ENCODE peak calls at places on chromosomes 3 and 15, in seven cellular contexts. One of them, this sample, is unnamed.

GRCh38 chr15:81880833-81881232 is 165.0 kb downstream of the MEX3B start:
- DNase-seq in right lobe of liver: no peak
- DNase-seq in pancreas: no peak
- DNase-seq in hepatocyte: no peak
- DNase-seq in fibroblast of the aortic adventitia: no peak
- DNase-seq in psoas muscle: no peak
- DNase-seq in cardiac fibroblast: no peak
- DNase-seq in this sample: no peak

GRCh38 chr3:72766866-72767265 is 81.4 kb downstream of the SHQ1 start:
- DNase-seq in right lobe of liver: no peak
- DNase-seq in pancreas: no peak
- DNase-seq in hepatocyte: no peak
- DNase-seq in fibroblast of the aortic adventitia: no peak
- DNase-seq in psoas muscle: no peak
- DNase-seq in cardiac fibroblast: no peak
- DNase-seq in this sample: no peak

GRCh38 chr3:123154346-123154985 is 47.3 kb upstream of the SEC22A start:
- DNase-seq in right lobe of liver: no peak
- DNase-seq in pancreas: peak; percentile 7
- DNase-seq in hepatocyte: no peak
- DNase-seq in fibroblast of the aortic adventitia: no peak
- DNase-seq in psoas muscle: no peak
- DNase-seq in cardiac fibroblast: no peak
- DNase-seq in this sample: no peak

GRCh38 chr3:183291511-183292031 is 38.5 kb downstream of the B3GNT5 start:
- DNase-seq in right lobe of liver: no peak
- DNase-seq in pancreas: no peak
- DNase-seq in hepatocyte: no peak
- DNase-seq in fibroblast of the aortic adventitia: peak; percentile 63
- DNase-seq in psoas muscle: no peak
- DNase-seq in cardiac fibroblast: peak; percentile 78
- DNase-seq in this sample: no peak

GRCh38 chr15:40867200-40867599 is 6.8 kb downstream of the RHOV start:
- DNase-seq in right lobe of liver: peak; percentile 3
- DNase-seq in pancreas: no peak
- DNase-seq in hepatocyte: no peak
- DNase-seq in fibroblast of the aortic adventitia: no peak
- DNase-seq in psoas muscle: no peak
- DNase-seq in cardiac fibroblast: no peak
- DNase-seq in this sample: no peak

GRCh38 chr15:64693134-64693533 is 82.3 kb downstream of the RBPMS2 start:
- DNase-seq in right lobe of liver: peak; percentile 76
- DNase-seq in pancreas: peak; percentile 37
- DNase-seq in hepatocyte: peak; percentile 66
- DNase-seq in fibroblast of the aortic adventitia: peak; percentile 94
- DNase-seq in psoas muscle: peak; percentile 64
- DNase-seq in cardiac fibroblast: peak; percentile 92
- DNase-seq in this sample: no peak

GRCh38 chr3:30628931-30629590 is 22.7 kb downstream of the TGFBR2 start:
- DNase-seq in right lobe of liver: no peak
- DNase-seq in pancreas: no peak
- DNase-seq in hepatocyte: peak; percentile 18
- DNase-seq in fibroblast of the aortic adventitia: peak; percentile 49
- DNase-seq in psoas muscle: no peak
- DNase-seq in cardiac fibroblast: peak; percentile 57
- DNase-seq in this sample: no peak

GRCh38 chr3:172194702-172195392 is 155.5 kb downstream of the FNDC3B start:
- DNase-seq in right lobe of liver: no peak
- DNase-seq in pancreas: no peak
- DNase-seq in hepatocyte: no peak
- DNase-seq in fibroblast of the aortic adventitia: no peak
- DNase-seq in psoas muscle: no peak
- DNase-seq in cardiac fibroblast: peak; percentile 69
- DNase-seq in this sample: no peak

GRCh38 chr15:100889359-100890058 is 9.9 kb downstream of the ALDH1A3 start:
- DNase-seq in right lobe of liver: no peak
- DNase-seq in pancreas: peak; percentile 38
- DNase-seq in hepatocyte: peak; percentile 59
- DNase-seq in fibroblast of the aortic adventitia: peak; percentile 88
- DNase-seq in psoas muscle: peak; percentile 78
- DNase-seq in cardiac fibroblast: peak; percentile 87
- DNase-seq in this sample: no peak

GRCh38 chr15:83287541-83288027 is 3.1 kb upstream of the BNC1 start:
- DNase-seq in right lobe of liver: no peak
- DNase-seq in pancreas: no peak
- DNase-seq in hepatocyte: no peak
- DNase-seq in fibroblast of the aortic adventitia: peak; percentile 98
- DNase-seq in psoas muscle: no peak
- DNase-seq in cardiac fibroblast: peak; percentile 93
- DNase-seq in this sample: no peak

GRCh38 chr15:84714816-84715215 is 1.1 kb downstream of the SEC11A start:
- DNase-seq in right lobe of liver: no peak
- DNase-seq in pancreas: no peak
- DNase-seq in hepatocyte: no peak
- DNase-seq in fibroblast of the aortic adventitia: no peak
- DNase-seq in psoas muscle: no peak
- DNase-seq in cardiac fibroblast: no peak
- DNase-seq in this sample: no peak

GRCh38 chr3:190811775-190812480 is 50.6 kb downstream of the GMNC start:
- DNase-seq in right lobe of liver: peak; percentile 57
- DNase-seq in pancreas: peak; percentile 28
- DNase-seq in hepatocyte: peak; percentile 75
- DNase-seq in fibroblast of the aortic adventitia: peak; percentile 76
- DNase-seq in psoas muscle: no peak
- DNase-seq in cardiac fibroblast: peak; percentile 71
- DNase-seq in this sample: peak; percentile 72

GRCh38 chr3:119011528-119011927 is 23.1 kb downstream of the IGSF11 start:
- DNase-seq in right lobe of liver: no peak
- DNase-seq in pancreas: no peak
- DNase-seq in hepatocyte: no peak
- DNase-seq in fibroblast of the aortic adventitia: no peak
- DNase-seq in psoas muscle: no peak
- DNase-seq in cardiac fibroblast: no peak
- DNase-seq in this sample: no peak

GRCh38 chr3:15205934-15206661 is at the start of gene CAPN7:
- DNase-seq in right lobe of liver: peak; percentile 97
- DNase-seq in pancreas: peak; percentile 96
- DNase-seq in hepatocyte: peak; percentile 99
- DNase-seq in fibroblast of the aortic adventitia: peak; percentile 89
- DNase-seq in psoas muscle: peak; percentile 98
- DNase-seq in cardiac fibroblast: peak; percentile 95
- DNase-seq in this sample: peak; percentile 30

GRCh38 chr15:23002920-23003319 is 22.8 kb upstream of the CYFIP1 start:
- DNase-seq in right lobe of liver: peak; percentile 70
- DNase-seq in pancreas: no peak
- DNase-seq in hepatocyte: no peak
- DNase-seq in fibroblast of the aortic adventitia: no peak
- DNase-seq in psoas muscle: no peak
- DNase-seq in cardiac fibroblast: no peak
- DNase-seq in this sample: no peak

GRCh38 chr3:55486857-55487375 is at the start of gene WNT5A:
- DNase-seq in right lobe of liver: peak; percentile 78
- DNase-seq in pancreas: peak; percentile 54
- DNase-seq in hepatocyte: peak; percentile 63
- DNase-seq in fibroblast of the aortic adventitia: peak; percentile 61
- DNase-seq in psoas muscle: peak; percentile 72
- DNase-seq in cardiac fibroblast: peak; percentile 54
- DNase-seq in this sample: no peak

GRCh38 chr3:176362191-176362731 is 835.0 kb downstream of the TBL1XR1 start:
- DNase-seq in right lobe of liver: no peak
- DNase-seq in pancreas: no peak
- DNase-seq in hepatocyte: peak; percentile 55
- DNase-seq in fibroblast of the aortic adventitia: no peak
- DNase-seq in psoas muscle: peak; percentile 38
- DNase-seq in cardiac fibroblast: no peak
- DNase-seq in this sample: no peak

GRCh38 chr3:56763233-56763632 is 38.5 kb downstream of the ARHGEF3 start:
- DNase-seq in right lobe of liver: no peak
- DNase-seq in pancreas: no peak
- DNase-seq in hepatocyte: no peak
- DNase-seq in fibroblast of the aortic adventitia: no peak
- DNase-seq in psoas muscle: no peak
- DNase-seq in cardiac fibroblast: no peak
- DNase-seq in this sample: no peak

GRCh38 chr15:87722941-87723691 is 533.4 kb downstream of the NTRK3 start:
- DNase-seq in right lobe of liver: no peak
- DNase-seq in pancreas: no peak
- DNase-seq in hepatocyte: no peak
- DNase-seq in fibroblast of the aortic adventitia: peak; percentile 34
- DNase-seq in psoas muscle: no peak
- DNase-seq in cardiac fibroblast: no peak
- DNase-seq in this sample: no peak

GRCh38 chr3:39255503-39256325 is 24.1 kb downstream of the CX3CR1 start:
- DNase-seq in right lobe of liver: no peak
- DNase-seq in pancreas: no peak
- DNase-seq in hepatocyte: no peak
- DNase-seq in fibroblast of the aortic adventitia: no peak
- DNase-seq in psoas muscle: no peak
- DNase-seq in cardiac fibroblast: no peak
- DNase-seq in this sample: no peak

GRCh38 chr15:78444255-78444654 is 6.2 kb downstream of the IREB2 start:
- DNase-seq in right lobe of liver: no peak
- DNase-seq in pancreas: no peak
- DNase-seq in hepatocyte: no peak
- DNase-seq in fibroblast of the aortic adventitia: no peak
- DNase-seq in psoas muscle: no peak
- DNase-seq in cardiac fibroblast: no peak
- DNase-seq in this sample: no peak

GRCh38 chr3:29757054-29757777 is 476.3 kb downstream of the RBMS3 start:
- DNase-seq in right lobe of liver: no peak
- DNase-seq in pancreas: peak; percentile 51
- DNase-seq in hepatocyte: peak; percentile 10
- DNase-seq in fibroblast of the aortic adventitia: peak; percentile 47
- DNase-seq in psoas muscle: no peak
- DNase-seq in cardiac fibroblast: peak; percentile 60
- DNase-seq in this sample: no peak

GRCh38 chr15:66838671-66839239 is 136.7 kb downstream of the SMAD6 start:
- DNase-seq in right lobe of liver: no peak
- DNase-seq in pancreas: no peak
- DNase-seq in hepatocyte: peak; percentile 54
- DNase-seq in fibroblast of the aortic adventitia: peak; percentile 75
- DNase-seq in psoas muscle: no peak
- DNase-seq in cardiac fibroblast: peak; percentile 71
- DNase-seq in this sample: no peak
- H3K4me3 ChIP-seq in right lobe of liver: no peak overlapping the region
- H3K4me3 ChIP-seq in pancreas: no peak overlapping the region
- H3K4me3 ChIP-seq in hepatocyte: no peak overlapping the region
- H3K4me3 ChIP-seq in fibroblast of the aortic adventitia: no peak overlapping the region
- H3K4me3 ChIP-seq in psoas muscle: no peak overlapping the region
- H3K4me3 ChIP-seq in cardiac fibroblast: no peak overlapping the region
- H3K4me3 ChIP-seq in this sample: no peak overlapping the region

GRCh38 chr3:53888229-53888628 is 3.4 kb downstream of the SELENOK start:
- DNase-seq in right lobe of liver: no peak
- DNase-seq in pancreas: no peak
- DNase-seq in hepatocyte: no peak
- DNase-seq in fibroblast of the aortic adventitia: no peak
- DNase-seq in psoas muscle: no peak
- DNase-seq in cardiac fibroblast: no peak
- DNase-seq in this sample: no peak

GRCh38 chr3:53887446-53887845 is 4.2 kb downstream of the SELENOK start:
- DNase-seq in right lobe of liver: no peak
- DNase-seq in pancreas: no peak
- DNase-seq in hepatocyte: no peak
- DNase-seq in fibroblast of the aortic adventitia: no peak
- DNase-seq in psoas muscle: no peak
- DNase-seq in cardiac fibroblast: no peak
- DNase-seq in this sample: no peak

GRCh38 chr3:53885239-53885638 is 3.3 kb upstream of the ACTR8 start:
- DNase-seq in right lobe of liver: no peak
- DNase-seq in pancreas: no peak
- DNase-seq in hepatocyte: no peak
- DNase-seq in fibroblast of the aortic adventitia: no peak
- DNase-seq in psoas muscle: no peak
- DNase-seq in cardiac fibroblast: no peak
- DNase-seq in this sample: no peak

GRCh38 chr3:53891500-53892334 is at the start of gene SELENOK:
- DNase-seq in right lobe of liver: peak; percentile 100
- DNase-seq in pancreas: peak; percentile 98
- DNase-seq in hepatocyte: peak; percentile 99
- DNase-seq in fibroblast of the aortic adventitia: peak; percentile 99
- DNase-seq in psoas muscle: peak; percentile 99
- DNase-seq in cardiac fibroblast: peak; percentile 100
- DNase-seq in this sample: peak; percentile 96

GRCh38 chr3:53890726-53891499 is 746 bp downstream of the SELENOK start:
- DNase-seq in right lobe of liver: no peak
- DNase-seq in pancreas: peak; percentile 41
- DNase-seq in hepatocyte: peak; percentile 82
- DNase-seq in fibroblast of the aortic adventitia: peak; percentile 47
- DNase-seq in psoas muscle: no peak
- DNase-seq in cardiac fibroblast: peak; percentile 41
- DNase-seq in this sample: no peak
- TF ChIP-seq CTCF in right lobe of liver: no peak
- TF ChIP-seq CTCF in pancreas: no peak
- TF ChIP-seq CTCF in hepatocyte: no peak
- TF ChIP-seq CTCF in fibroblast of the aortic adventitia: no peak
- TF ChIP-seq CTCF in psoas muscle: no peak
- TF ChIP-seq CTCF in cardiac fibroblast: no peak
- TF ChIP-seq CTCF in this sample: no peak

DNA sequence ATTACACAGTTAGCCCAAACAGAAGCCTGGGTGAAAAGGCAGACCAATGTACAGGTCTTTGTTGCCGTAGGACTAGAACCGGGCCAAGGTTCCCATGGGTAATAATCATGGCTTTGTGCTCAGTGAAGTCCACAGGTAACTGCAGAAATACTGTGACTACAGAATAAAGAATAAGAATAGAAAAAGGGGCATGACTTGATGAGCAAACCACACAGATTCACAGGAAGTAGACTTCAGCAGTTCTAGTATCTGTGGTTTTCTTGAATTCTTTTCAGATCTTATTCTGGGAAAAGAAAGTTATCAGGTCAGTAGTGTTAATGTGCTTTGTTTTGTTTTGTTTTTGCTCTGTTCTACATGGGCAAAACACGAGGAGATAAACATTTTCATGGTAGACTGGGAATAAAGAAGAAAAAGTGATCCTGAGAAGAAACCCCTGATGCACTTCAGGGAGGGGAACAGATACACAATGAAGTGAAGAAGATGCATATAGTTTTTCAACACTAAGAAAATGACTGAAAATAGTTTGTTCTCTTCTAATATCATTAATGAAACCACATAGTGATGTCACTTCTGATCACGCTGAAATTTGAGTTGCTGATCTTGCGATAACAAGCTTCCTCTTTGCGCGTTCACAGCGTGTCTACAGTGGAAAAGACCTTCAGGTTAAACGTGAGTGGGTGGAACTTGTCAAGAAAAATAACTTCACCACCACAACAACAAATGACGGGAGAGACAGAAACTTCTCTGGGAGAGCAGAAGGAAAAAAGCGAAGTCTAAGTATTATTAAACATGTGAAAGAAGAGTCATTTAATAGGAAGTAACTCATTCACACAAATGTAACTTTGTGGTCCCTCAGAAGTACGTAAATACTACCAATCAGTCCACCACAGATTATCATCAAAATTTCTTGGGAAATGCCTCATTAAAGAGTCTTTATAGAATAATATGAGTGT is 315.8 kb upstream of the SATB1 start:
- DNase-seq in right lobe of liver: no peak
- DNase-seq in pancreas: no peak
- DNase-seq in hepatocyte: no peak
- DNase-seq in fibroblast of the aortic adventitia: no peak
- DNase-seq in psoas muscle: no peak
- DNase-seq in cardiac fibroblast: no peak
- DNase-seq in this sample: no peak
- H3K4me3 ChIP-seq in right lobe of liver: no peak overlapping the region
- H3K4me3 ChIP-seq in pancreas: no peak overlapping the region
- H3K4me3 ChIP-seq in hepatocyte: no peak overlapping the region
- H3K4me3 ChIP-seq in fibroblast of the aortic adventitia: no peak overlapping the region
- H3K4me3 ChIP-seq in psoas muscle: no peak overlapping the region
- H3K4me3 ChIP-seq in cardiac fibroblast: no peak overlapping the region
- H3K4me3 ChIP-seq in this sample: no peak overlapping the region

GRCh38 chr3:22685598-22685997 is 517.5 kb upstream of the UBE2E2 start:
- DNase-seq in right lobe of liver: no peak
- DNase-seq in pancreas: no peak
- DNase-seq in hepatocyte: peak; percentile 30
- DNase-seq in fibroblast of the aortic adventitia: no peak
- DNase-seq in psoas muscle: no peak
- DNase-seq in cardiac fibroblast: no peak
- DNase-seq in this sample: no peak
- TF ChIP-seq CTCF in right lobe of liver: no peak
- TF ChIP-seq CTCF in pancreas: no peak
- TF ChIP-seq CTCF in hepatocyte: peak; percentile 49
- TF ChIP-seq CTCF in fibroblast of the aortic adventitia: no peak
- TF ChIP-seq CTCF in psoas muscle: no peak
- TF ChIP-seq CTCF in cardiac fibroblast: peak; percentile 33
- TF ChIP-seq CTCF in this sample: peak; percentile 70

This sample was measured in epithelial cell of proximal tubule.